ENCODE peak calls at places on chromosomes 1 and 21, in four cellular contexts. One of them, this sample, is unnamed.

GRCh38 chr1:233629305-233629935 is 15.5 kb downstream of the KCNK1 start:
- DNase-seq in C1 segment of cervical spinal cord: no peak
- DNase-seq in naive thymus-derived CD8-positive, alpha-beta T cell: no peak
- DNase-seq in HCEC 1CT: no peak
- DNase-seq in this sample: no peak

GRCh38 chr1:228944991-228945390 is 209.7 kb downstream of the RHOU start:
- DNase-seq in C1 segment of cervical spinal cord: no peak
- DNase-seq in naive thymus-derived CD8-positive, alpha-beta T cell: no peak
- DNase-seq in HCEC 1CT: no peak
- DNase-seq in this sample: no peak

GRCh38 chr1:84254703-84255238 is 46.7 kb upstream of the SAMD13 start:
- DNase-seq in naive thymus-derived CD8-positive, alpha-beta T cell: no peak
- DNase-seq in C1 segment of cervical spinal cord: no peak
- DNase-seq in HCEC 1CT: no peak
- DNase-seq in this sample: no peak

GRCh38 chr1:225467193-225468020 is 39.6 kb upstream of the LBR start:
- DNase-seq in HCEC 1CT: no peak
- DNase-seq in naive thymus-derived CD8-positive, alpha-beta T cell: peak; percentile 79
- DNase-seq in C1 segment of cervical spinal cord: peak; percentile 42
- DNase-seq in this sample: peak; percentile 84

GRCh38 chr1:195733826-195734225 is 874.4 kb downstream of the KCNT2 start:
- DNase-seq in HCEC 1CT: no peak
- DNase-seq in naive thymus-derived CD8-positive, alpha-beta T cell: no peak
- DNase-seq in C1 segment of cervical spinal cord: no peak
- DNase-seq in this sample: no peak

GRCh38 chr1:113930499-113931161 is 1.5 kb downstream of the HIPK1 start:
- DNase-seq in naive thymus-derived CD8-positive, alpha-beta T cell: peak; percentile 47
- DNase-seq in HCEC 1CT: peak; percentile 46
- DNase-seq in C1 segment of cervical spinal cord: peak; percentile 52
- DNase-seq in this sample: peak; percentile 82

GRCh38 chr1:111593403-111594127 is 26.0 kb upstream of the RAP1A start:
- DNase-seq in HCEC 1CT: no peak
- DNase-seq in naive thymus-derived CD8-positive, alpha-beta T cell: no peak
- DNase-seq in C1 segment of cervical spinal cord: no peak
- DNase-seq in this sample: no peak

GRCh38 chr1:230158422-230159291 is 91.6 kb downstream of the GALNT2 start:
- DNase-seq in naive thymus-derived CD8-positive, alpha-beta T cell: no peak
- DNase-seq in HCEC 1CT: no peak
- DNase-seq in C1 segment of cervical spinal cord: no peak
- DNase-seq in this sample: no peak

GRCh38 chr1:23169727-23170335 is 1.2 kb upstream of the LUZP1 start:
- DNase-seq in HCEC 1CT: peak; percentile 29
- DNase-seq in naive thymus-derived CD8-positive, alpha-beta T cell: peak; percentile 17
- DNase-seq in C1 segment of cervical spinal cord: peak; percentile 11
- DNase-seq in this sample: peak; percentile 15

GRCh38 chr1:44346184-44346583 is 8.9 kb downstream of the ERI3 start:
- DNase-seq in naive thymus-derived CD8-positive, alpha-beta T cell: no peak
- DNase-seq in HCEC 1CT: no peak
- DNase-seq in C1 segment of cervical spinal cord: peak; percentile 16
- DNase-seq in this sample: no peak

GRCh38 chr21:24428539-24429186 is 1178.6 kb downstream of the MRPL39 start:
- DNase-seq in C1 segment of cervical spinal cord: no peak
- DNase-seq in naive thymus-derived CD8-positive, alpha-beta T cell: peak; percentile 3
- DNase-seq in HCEC 1CT: no peak
- DNase-seq in this sample: peak; percentile 24

GRCh38 chr1:78840447-78841251 is 165.9 kb downstream of the ADGRL4 start:
- DNase-seq in HCEC 1CT: peak; percentile 74
- DNase-seq in naive thymus-derived CD8-positive, alpha-beta T cell: no peak
- DNase-seq in C1 segment of cervical spinal cord: no peak
- DNase-seq in this sample: no peak

GRCh38 chr21:36976882-36977651 is 10.6 kb upstream of the HLCS start:
- DNase-seq in HCEC 1CT: peak; percentile 73
- DNase-seq in C1 segment of cervical spinal cord: no peak
- DNase-seq in naive thymus-derived CD8-positive, alpha-beta T cell: no peak
- DNase-seq in this sample: no peak

This sample was measured in naive thymus-derived CD4-positive, alpha-beta T cell.